ENCODE peak calls at places on chromosomes 11 and 22, in five cellular contexts. N is PC-3, X is GM23338, Z is MM.1S, F is HCT116. C is an unnamed sample.
A peak's percentile ranks its signal among the peaks of the same experiment; 100 is the strongest.

GRCh38 chr11:121762820-121763219 is 310.1 kb upstream of the SORL1-AS1 start:
- DNase-seq in N (peak; percentile 18), X (peak; percentile 41), Z (no peak), F (no peak), C (peak; percentile 33)

GRCh38 chr22:21042978-21043855 is 2.5 kb upstream of the LRRC74B start:
- DNase-seq in N (peak; percentile 24), X (no peak), Z (no peak), F (no peak), C (no peak)

GRCh38 chr11:119584193-119585037 is 144.6 kb downstream of the NECTIN1 start:
- DNase-seq in N (peak; percentile 90), X (peak; percentile 95), Z (peak; percentile 48), F (no peak), C (peak; percentile 95)

GRCh38 chr11:75773595-75774353 is 5.2 kb downstream of the DGAT2 start:
- DNase-seq in N (peak; percentile 42), X (no peak), Z (peak; percentile 23), F (no peak), C (no peak)

GRCh38 chr11:117200813-117201515 is 1.8 kb downstream of the TAGLN start:
- DNase-seq in N (no peak), X (no peak), Z (no peak), F (no peak), C (no peak)

GRCh38 chr11:134033696-134034491 is 35.0 kb upstream of the JAM3 start:
- DNase-seq in N (peak; percentile 62), X (peak; percentile 96), Z (peak; percentile 7), F (peak; percentile 21), C (peak; percentile 93)

GRCh38 chr11:12272821-12273617 is 104.4 kb upstream of the PARVA start:
- DNase-seq in N (peak; percentile 31), X (no peak), Z (no peak), F (no peak), C (no peak)

GRCh38 chr11:31720666-31721199 is 90.4 kb downstream of the PAX6 start:
- DNase-seq in N (no peak), X (no peak), Z (no peak), F (no peak), C (no peak)

GRCh38 chr11:114571712-114572111 is 12.0 kb upstream of the NXPE1 start:
- DNase-seq in N (no peak), X (no peak), Z (no peak), F (no peak), C (no peak)

GRCh38 chr11:128467610-128468041 is 119.7 kb downstream of the ETS1 start:
- DNase-seq in N (peak; percentile 86), X (no peak), Z (no peak), F (peak; percentile 86), C (no peak)

GRCh38 chr22:17077255-17077654 is 7.5 kb upstream of the IL17RA start:
- DNase-seq in N (peak; percentile 40), X (no peak), Z (no peak), F (no peak), C (no peak)

GRCh38 chr11:104700609-104701008 is 197.7 kb downstream of the CASP12 start:
- DNase-seq in N (no peak), X (no peak), Z (peak; percentile 79), F (no peak), C (no peak)

GRCh38 chr11:2169001-2169370 is 2.6 kb downstream of the TH start:
- DNase-seq in N (no peak), X (no peak), Z (no peak), F (no peak), C (no peak)

GRCh38 chr11:19519912-19520641 is 192.6 kb upstream of the NAV2 start:
- DNase-seq in N (no peak), X (no peak), Z (no peak), F (no peak), C (peak; percentile 59)

GRCh38 chr22:38465673-38466490 is 2.0 kb upstream of the KDELR3 start:
- DNase-seq in N (no peak), X (no peak), Z (no peak), F (no peak), C (no peak)

GRCh38 chr11:113167599-113167998 is 146.8 kb upstream of the TTC12 start:
- DNase-seq in N (no peak), X (no peak), Z (no peak), F (no peak), C (no peak)

GRCh38 chr11:113173023-113173594 is 141.3 kb upstream of the TTC12 start:
- DNase-seq in N (no peak), X (no peak), Z (no peak), F (no peak), C (no peak)

GRCh38 chr11:113166280-113166679 is 148.1 kb upstream of the TTC12 start:
- DNase-seq in N (no peak), X (no peak), Z (no peak), F (no peak), C (no peak)

GRCh38 chr11:113168804-113169342 is 145.5 kb upstream of the TTC12 start:
- DNase-seq in N (no peak), X (no peak), Z (no peak), F (no peak), C (no peak)

GRCh38 chr11:113168358-113168757 is 146.0 kb upstream of the TTC12 start:
- DNase-seq in N (no peak), X (no peak), Z (no peak), F (no peak), C (no peak)
- TF ChIP-seq EZH2phosphoT487 in N (no peak), X (no peak), Z (no peak), F (no peak), C (no peak)

DNA sequence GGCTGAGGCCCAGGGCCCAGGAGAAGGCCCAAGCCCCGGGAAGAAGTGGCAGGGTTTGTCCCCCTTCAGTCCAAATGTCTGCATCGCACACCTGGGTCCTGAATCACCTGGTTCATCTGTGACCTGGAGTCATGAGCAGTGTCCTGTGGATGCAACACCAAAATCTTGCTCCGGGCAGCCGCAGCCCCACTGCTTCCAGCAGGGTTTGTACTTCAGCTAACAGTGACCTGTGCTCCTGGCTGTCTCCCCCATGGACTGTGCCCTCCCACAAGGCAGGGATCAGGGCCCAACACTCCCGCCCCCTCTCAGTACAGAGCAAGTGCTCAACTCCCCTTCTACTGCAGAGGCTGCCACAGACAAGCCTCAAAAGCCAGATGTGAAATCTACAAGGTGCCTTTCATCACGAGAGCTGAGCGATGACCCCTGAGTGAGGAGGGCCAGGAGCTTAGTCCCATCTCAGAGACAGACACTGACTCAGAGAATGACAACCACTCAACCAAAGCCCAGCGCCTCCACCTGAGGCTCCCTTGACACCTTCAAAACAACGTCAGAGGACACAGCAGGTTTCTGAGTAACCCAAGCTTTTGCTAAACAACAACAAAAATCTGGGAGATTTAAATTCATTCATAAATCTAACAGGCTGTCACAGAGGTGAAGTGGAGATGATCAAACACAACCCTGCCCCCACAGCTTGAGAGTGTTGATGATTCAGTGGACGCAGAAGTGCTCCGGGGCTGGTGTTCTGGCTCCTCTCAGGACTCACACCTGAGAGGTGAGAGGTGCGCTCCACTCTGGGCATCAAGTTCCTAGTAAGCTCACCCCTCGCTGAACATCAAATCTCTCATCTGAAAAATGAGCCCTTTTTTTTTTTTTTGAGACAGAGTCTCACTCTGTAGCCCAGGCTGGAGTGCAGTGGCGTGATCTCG is 3.4 kb downstream of the KIAA0930 start:
- DNase-seq in N (no peak), X (no peak), Z (no peak), F (no peak), C (no peak)
- H4K20me1 ChIP-seq in N (no peaks in the 10 kb centered on the region), X (peaks cover 15% of the 10 kb centered on the region), Z (no peaks in the 10 kb centered on the region), F (no peaks in the 10 kb centered on the region), C (peaks cover 59% of the 10 kb centered on the region)

DNA sequence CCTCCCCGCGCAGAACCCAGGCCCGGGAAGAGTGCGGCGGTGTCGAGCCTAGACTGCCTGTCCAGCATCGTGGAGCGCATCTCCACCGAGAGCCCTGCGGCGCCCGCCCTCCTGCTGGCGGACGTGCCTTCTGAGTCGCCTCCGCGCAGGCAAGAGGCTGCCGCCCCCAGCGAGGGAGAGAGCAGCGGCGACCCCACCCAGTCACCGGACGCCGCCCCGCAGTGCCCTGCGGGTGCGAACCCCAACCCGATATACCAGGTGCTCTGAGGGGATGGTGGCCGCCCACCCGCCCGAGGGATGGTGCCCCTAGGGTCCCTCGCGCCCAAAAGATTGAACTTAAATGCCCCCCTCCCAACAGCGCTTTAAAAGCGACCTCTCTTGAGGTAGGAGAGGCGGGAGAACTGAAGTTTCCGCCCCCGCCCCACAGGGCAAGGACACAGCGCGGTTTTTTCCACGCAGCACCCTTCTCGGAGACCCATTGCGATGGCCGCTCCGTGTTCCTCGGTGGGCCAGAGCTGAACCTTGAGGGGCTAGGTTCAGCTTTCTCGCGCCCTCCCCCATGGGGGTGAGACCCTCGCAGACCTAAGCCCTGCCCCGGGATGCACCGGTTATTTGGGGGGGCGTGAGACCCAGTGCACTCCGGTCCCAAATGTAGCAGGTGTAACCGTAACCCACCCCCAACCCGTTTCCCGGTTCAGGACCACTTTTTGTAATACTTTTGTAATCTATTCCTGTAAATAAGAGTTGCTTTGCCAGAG is 2.0 kb downstream of the MYOD1 start:
- DNase-seq in N (no peak), X (no peak), Z (no peak), F (no peak), C (peak; percentile 57)
- TF ChIP-seq EZH2 in N (no peak), X (peak; percentile 51), Z (no peak), F (no peak), C (peak; percentile 80)

GRCh38 chr11:4522339-4522738 is 22.7 kb upstream of the OR52M1 start:
- DNase-seq in N (no peak), X (no peak), Z (no peak), F (no peak), C (no peak)
- TF ChIP-seq EZH2phosphoT487 in N (no peak), X (no peak), Z (no peak), F (no peak), C (no peak)

GRCh38 chr22:46079861-46080821 is 70.2 kb upstream of the PPARA start:
- DNase-seq in N (peak; percentile 79), X (no peak), Z (no peak), F (no peak), C (no peak)
- H4K20me1 ChIP-seq in N (peaks cover 4% of the 10 kb centered on the region), X (no peaks in the 10 kb centered on the region), Z (no peaks in the 10 kb centered on the region), F (no peaks in the 10 kb centered on the region), C (no peaks in the 10 kb centered on the region)